ENCODE peak calls at places on chromosomes 7 and 10, in four cellular contexts. X is HuH-7; D is activated T-helper 1 cell treated with anti-CD3 and anti-CD28 coated beads, Interleukin-2, amount 50 U/mL, for 16 hours; C is SK-MEL-5. S is an unnamed sample.

GRCh38 chr7:150951521-150951920 is 26.6 kb downstream of the KCNH2 start:
- DNase-seq in X (no peak), D (no peak), C (no peak), S (no peak)

GRCh38 chr10:13890617-13891541 is 304.1 kb downstream of the PRPF18 start:
- DNase-seq in X (no peak), D (no peak), C (no peak), S (no peak)

GRCh38 chr10:75508239-75508813 is 76.9 kb downstream of the LRMDA start:
- DNase-seq in X (no peak), D (no peak), C (no peak), S (no peak)

GRCh38 chr7:106864298-106865081 is 592 bp upstream of the PIK3CG start:
- DNase-seq in X (no peak), D (no peak), C (no peak), S (no peak)

GRCh38 chr7:104363355-104363754 is 35.0 kb downstream of the LHFPL3 start:
- DNase-seq in X (no peak), D (no peak), C (no peak), S (no peak)

GRCh38 chr7:156985101-156985967 is 25.1 kb downstream of the MNX1 start:
- DNase-seq in X (no peak), D (no peak), C (no peak), S (no peak)

GRCh38 chr7:84746347-84746746 is 440.5 kb downstream of the SEMA3D start:
- DNase-seq in X (peak), D (no peak), C (no peak), S (no peak)

GRCh38 chr10:79055892-79056291 is 12.9 kb upstream of the ZMIZ1 start:
- DNase-seq in X (no peak), D (no peak), C (no peak), S (no peak)

GRCh38 chr7:111089822-111090426 is 1.0 kb upstream of the LRRN3 start:
- DNase-seq in X (peak), D (no peak), C (peak), S (no peak)